ENCODE peak calls at places on chromosomes 11 and 22, in five cellular contexts. Y is hippocampal formation, V is fibroblast of the aortic adventitia, I is adipocyte, P is MG63. H is an unnamed sample.

GRCh38 chr11:43685483-43685882 is 4.9 kb downstream of the HSD17B12 start:
- DNase-seq in Y (no peak), V (no peak), I (no peak), P (no peak), H (no peak)

GRCh38 chr11:92224394-92225205 is at the start of gene FAT3:
- DNase-seq in Y (peak; percentile 24), P (peak; percentile 57), V (no peak), I (peak; percentile 55), H (peak; percentile 22)

GRCh38 chr11:61126266-61126665 is 24.0 kb downstream of the CD5 start:
- DNase-seq in V (peak; percentile 22), I (no peak), P (no peak), Y (no peak), H (no peak)

GRCh38 chr11:126879516-126879915 is 121.1 kb downstream of the KIRREL3 start:
- DNase-seq in I (no peak), V (peak; percentile 14), Y (no peak), P (no peak), H (peak; percentile 3)

GRCh38 chr22:31872209-31872608 is 72.1 kb upstream of the YWHAH start:
- DNase-seq in V (no peak), I (no peak), P (no peak), Y (no peak), H (no peak)

GRCh38 chr22:46055176-46055850 is 78.4 kb upstream of the WNT7B start:
- DNase-seq in P (peak; percentile 45), V (peak; percentile 48), I (peak; percentile 34), Y (no peak), H (no peak)

GRCh38 chr11:128595221-128595620 is 7.9 kb upstream of the ETS1 start:
- DNase-seq in I (no peak), Y (no peak), P (no peak), V (peak; percentile 37), H (peak; percentile 41)

GRCh38 chr11:82229346-82229745 is 504.3 kb downstream of the FAM181B start:
- DNase-seq in I (peak; percentile 1), Y (no peak), P (no peak), V (peak; percentile 47), H (no peak)

GRCh38 chr22:42321908-42322561 is 51.6 kb upstream of the TCF20 start:
- DNase-seq in I (no peak), P (no peak), V (no peak), Y (no peak), H (no peak)

GRCh38 chr11:27717801-27718229 is 17.6 kb upstream of the BDNF start:
- DNase-seq in I (no peak), P (no peak), Y (no peak), V (peak; percentile 43), H (no peak)

GRCh38 chr11:12506502-12506921 is 129.1 kb downstream of the PARVA start:
- DNase-seq in P (no peak), V (peak; percentile 63), I (peak; percentile 48), Y (no peak), H (peak; percentile 51)

GRCh38 chr11:75760710-75761493 is 7.7 kb upstream of the DGAT2 start:
- DNase-seq in I (peak; percentile 54), V (peak; percentile 57), Y (no peak), P (no peak), H (peak; percentile 75)

GRCh38 chr22:41369837-41370236 is 11.9 kb upstream of the TEF start:
- DNase-seq in P (no peak), V (no peak), I (no peak), Y (no peak), H (no peak)

GRCh38 chr11:112776834-112777793 is 184.1 kb upstream of the NCAM1 start:
- DNase-seq in Y (no peak), P (no peak), I (no peak), V (no peak), H (no peak)

GRCh38 chr11:130408901-130409300 is 19.5 kb downstream of the ADAMTS8 start:
- DNase-seq in Y (no peak), I (no peak), V (no peak), P (no peak), H (no peak)

GRCh38 chr22:45268167-45268957 is 16.4 kb upstream of the UPK3A start:
- DNase-seq in P (peak; percentile 26), V (no peak), I (peak; percentile 60), Y (no peak), H (no peak)

GRCh38 chr22:29756341-29756740 is 10.5 kb downstream of the ZMAT5 start:
- DNase-seq in Y (no peak), V (no peak), I (no peak), P (peak; percentile 18), H (no peak)

GRCh38 chr11:118789501-118790356 is 1.2 kb downstream of the DDX6 start:
- DNase-seq in I (peak; percentile 42), Y (peak; percentile 45), P (no peak), V (peak; percentile 34), H (peak; percentile 29)

GRCh38 chr11:18723991-18724390 is 2.0 kb downstream of the IGSF22 start:
- DNase-seq in V (no peak), P (no peak), I (no peak), Y (no peak), H (no peak)

GRCh38 chr11:121936781-121937447 is 179.1 kb downstream of the BLID start:
- DNase-seq in Y (no peak), I (peak; percentile 39), P (peak; percentile 19), V (peak; percentile 65), H (peak; percentile 74)

GRCh38 chr11:15627560-15627959 is 512.8 kb downstream of the INSC start:
- DNase-seq in I (peak; percentile 35), V (peak; percentile 13), Y (no peak), P (peak; percentile 49), H (peak; percentile 73)

GRCh38 chr11:128906185-128907065 is 15.3 kb downstream of the KCNJ5 start:
- DNase-seq in V (no peak), I (no peak), P (no peak), Y (no peak), H (no peak)

GRCh38 chr11:27150098-27150497 is 109.5 kb downstream of the BBOX1 start:
- DNase-seq in V (no peak), Y (no peak), I (no peak), P (no peak), H (no peak)

GRCh38 chr22:35480143-35480542 is 60.5 kb upstream of the RASD2 start:
- DNase-seq in V (no peak), P (peak; percentile 63), Y (no peak), I (no peak), H (no peak)

GRCh38 chr11:7551571-7551970 is 37.8 kb downstream of the PPFIBP2 start:
- DNase-seq in Y (no peak), P (no peak), I (peak; percentile 82), V (peak; percentile 65), H (peak; percentile 89)

GRCh38 chr11:12321217-12321937 is 56.0 kb upstream of the PARVA start:
- DNase-seq in Y (no peak), V (no peak), I (no peak), P (no peak), H (no peak)

GRCh38 chr11:104033134-104033533 is 3.3 kb upstream of the DDI1 start:
- DNase-seq in V (peak; percentile 87), P (peak; percentile 70), Y (no peak), I (peak; percentile 79), H (peak; percentile 98)

GRCh38 chr22:38138961-38139360 is 28.5 kb upstream of the BAIAP2L2 start:
- DNase-seq in Y (no peak), I (no peak), V (no peak), P (no peak), H (no peak)